ENCODE peak calls at places on chromosome 9, in five cellular contexts. V is fibroblast of mammary gland; L is ACHN; T is effector memory CD8-positive, alpha-beta T cell; P is hypothalamus. G is an unnamed sample.

GRCh38 chr9:107239474-107239873 is 43.6 kb upstream of the RAD23B start:
- DNase-seq in V (peak; percentile 65), L (no peak), T (no peak), P (no peak), G (peak; percentile 57)

GRCh38 chr9:92761686-92762085 is 2.9 kb downstream of the BICD2 start:
- DNase-seq in V (no peak), L (no peak), T (no peak), P (no peak), G (no peak)

GRCh38 chr9:128251701-128252100 is 24.1 kb downstream of the GOLGA2 start:
- DNase-seq in V (peak; percentile 72), L (no peak), T (no peak), P (no peak), G (peak; percentile 69)

GRCh38 chr9:26262431-26262830 is 584.2 kb upstream of the TUSC1 start:
- DNase-seq in V (peak; percentile 46), L (no peak), T (no peak), P (no peak), G (peak; percentile 38)

GRCh38 chr9:34197756-34198711 is 19.2 kb downstream of the UBAP1 start:
- DNase-seq in V (no peak), L (no peak), T (no peak), P (no peak), G (no peak)

GRCh38 chr9:96566401-96567202 is 53.0 kb downstream of the CDC14B start:
- DNase-seq in V (peak; percentile 46), L (peak; percentile 63), T (peak; percentile 77), P (peak; percentile 74), G (peak; percentile 67)

GRCh38 chr9:97706246-97706645 is 9.1 kb upstream of the XPA start:
- DNase-seq in V (no peak), L (no peak), T (no peak), P (no peak), G (peak; percentile 20)

GRCh38 chr9:42388146-42388690 is 204.8 kb downstream of the SPATA31A6 start:
- DNase-seq in V (peak; percentile 2), L (no peak), T (no peak), P (no peak), G (no peak)

GRCh38 chr9:98974994-98975712 is 31.4 kb downstream of the COL15A1 start:
- DNase-seq in V (peak; percentile 68), L (peak; percentile 70), T (peak; percentile 77), P (peak; percentile 46), G (peak; percentile 66)

GRCh38 chr9:13110766-13111400 is 168.6 kb downstream of the MPDZ start:
- DNase-seq in V (peak; percentile 71), L (no peak), T (no peak), P (peak; percentile 6), G (peak; percentile 63)

GRCh38 chr9:16291921-16292320 is 578.5 kb downstream of the BNC2 start:
- DNase-seq in V (no peak), L (no peak), T (no peak), P (no peak), G (no peak)

GRCh38 chr9:120210301-120210700 is 369.7 kb downstream of the CDK5RAP2 start:
- DNase-seq in V (no peak), L (no peak), T (no peak), P (no peak), G (no peak)

GRCh38 chr9:136109351-136110081 is 9.2 kb downstream of the TMEM250 start:
- DNase-seq in V (peak; percentile 84), L (peak; percentile 88), T (peak; percentile 87), P (peak; percentile 92), G (peak; percentile 93)

G was measured in EH.